ENCODE peak calls at places on chromosomes 2 and 18, in seven cellular contexts. L is CD8-positive, alpha-beta T cell; G is esophagus squamous epithelium; V is skeletal muscle cell; J is endodermal cell; T is fibroblast of mammary gland; S is choroid plexus epithelial cell. K is an unnamed sample.

GRCh38 chr2:199850718-199851498 is at the start of gene FTCDNL1:
- DNase-seq in G (no peak), L (peak; percentile 44), T (peak; percentile 42), S (peak; percentile 31), J (peak; percentile 85), V (no peak), K (peak; percentile 56)

GRCh38 chr2:230830428-230830827 is 34.3 kb upstream of the ITM2C start:
- DNase-seq in S (no peak), L (no peak), T (peak; percentile 55), G (no peak), V (no peak), J (no peak), K (peak; percentile 19)

GRCh38 chr2:133561045-133561852 is 7.0 kb downstream of the NCKAP5 start:
- DNase-seq in J (no peak), V (peak; percentile 43), G (no peak), S (peak; percentile 91), T (peak; percentile 61), L (no peak), K (peak; percentile 73)

GRCh38 chr18:23810396-23810795 is 121.1 kb downstream of the LAMA3 start:
- DNase-seq in T (no peak), V (no peak), J (no peak), S (no peak), L (peak; percentile 27), G (no peak), K (no peak)

GRCh38 chr2:168192839-168193616 is 54.4 kb downstream of the STK39 start:
- DNase-seq in V (no peak), L (no peak), S (peak; percentile 36), G (no peak), J (peak; percentile 54), T (no peak), K (peak; percentile 23)

GRCh38 chr2:163610817-163611556 is 124.8 kb downstream of the FIGN start:
- DNase-seq in S (no peak), T (peak; percentile 5), L (no peak), J (peak; percentile 75), G (no peak), V (no peak), K (no peak)

GRCh38 chr2:164913640-164914346 is 41.5 kb downstream of the SLC38A11 start:
- DNase-seq in S (peak; percentile 70), G (no peak), J (no peak), L (no peak), T (peak; percentile 33), V (no peak), K (peak; percentile 91)

GRCh38 chr2:3519255-3520190 is at the start of gene ADI1:
- DNase-seq in V (no peak), L (peak; percentile 65), S (peak; percentile 78), T (peak; percentile 63), G (peak; percentile 43), J (peak; percentile 94), K (peak; percentile 82)

GRCh38 chr2:208466133-208466919 is 59.7 kb downstream of the PTH2R start:
- DNase-seq in J (peak; percentile 85), T (peak; percentile 27), V (no peak), L (no peak), G (no peak), S (peak; percentile 42), K (peak; percentile 65)

GRCh38 chr2:6526093-6526824 is 339.4 kb downstream of the CMPK2 start:
- DNase-seq in L (no peak), G (no peak), T (no peak), S (peak; percentile 6), J (peak; percentile 75), V (no peak), K (peak; percentile 63)

GRCh38 chr2:152443771-152444170 is 108.8 kb downstream of the FMNL2 start:
- DNase-seq in G (no peak), J (no peak), L (no peak), S (peak; percentile 60), V (no peak), T (peak; percentile 89), K (no peak)

GRCh38 chr2:73920577-73921545 is 5.8 kb upstream of the DGUOK start:
- DNase-seq in J (peak; percentile 92), T (no peak), L (no peak), V (no peak), S (peak; percentile 26), G (no peak), K (peak; percentile 36)

GRCh38 chr2:187482796-187483195 is 34.7 kb upstream of the CALCRL start:
- DNase-seq in T (no peak), J (no peak), L (no peak), V (no peak), G (no peak), S (no peak), K (no peak)

GRCh38 chr2:200585730-200586643 is at the start of gene AOX1:
- DNase-seq in T (peak; percentile 78), G (no peak), L (no peak), J (peak; percentile 92), V (no peak), S (peak; percentile 47), K (peak; percentile 42)

GRCh38 chr18:62717059-62717849 is 1.9 kb downstream of the PHLPP1 start:
- DNase-seq in L (peak; percentile 16), V (peak; percentile 36), T (peak; percentile 77), J (peak; percentile 85), S (peak; percentile 53), G (no peak), K (peak; percentile 94)

GRCh38 chr18:23115683-23116096 is 19.6 kb upstream of the CABLES1 start:
- DNase-seq in G (no peak), T (peak; percentile 100), L (no peak), V (peak; percentile 88), S (peak; percentile 95), J (no peak), K (peak; percentile 94)

GRCh38 chr2:169714699-169715098 is 18.9 kb upstream of the KLHL23 start:
- DNase-seq in L (no peak), T (peak; percentile 10), J (no peak), S (no peak), G (no peak), V (no peak), K (no peak)

DNA sequence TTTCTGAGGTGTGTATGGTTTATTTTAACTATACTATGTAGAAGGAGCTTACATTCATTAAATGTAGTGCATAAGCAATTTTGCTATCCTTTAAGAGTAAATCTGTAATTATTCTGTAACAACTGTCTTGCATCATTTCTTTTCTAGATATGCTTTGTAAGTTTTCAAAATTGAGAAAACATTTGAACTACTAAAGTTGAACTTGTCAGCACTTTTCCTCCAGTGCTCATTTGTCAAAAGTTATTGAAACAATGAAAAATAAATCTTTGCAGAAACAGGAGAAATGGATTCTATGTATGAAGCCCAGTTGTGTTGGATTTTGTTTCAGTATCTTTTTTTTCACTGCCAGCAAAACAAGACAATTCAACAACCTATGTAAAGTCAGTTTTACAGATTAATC is 14.5 kb upstream of the ZNF385B start:
- DNase-seq in L (no peak), G (no peak), J (no peak), S (no peak), T (no peak), V (no peak), K (no peak)
- H3K4me3 ChIP-seq in L (no peak overlapping the region), G (no peak overlapping the region), J (no peak overlapping the region), S (no peak overlapping the region), T (no peak overlapping the region), V (no peak overlapping the region), K (no peak overlapping the region)

GRCh38 chr18:74456017-74456408 is 1.1 kb downstream of the DIPK1C start:
- DNase-seq in S (no peak), T (no peak), V (no peak), J (no peak), G (no peak), L (no peak), K (no peak)
- H3K4me3 ChIP-seq in S (no peak overlapping the region), T (no peak overlapping the region), V (no peak overlapping the region), J (peak overlapping the region; percentile 79), G (peak overlapping the region; percentile 42), L (peak overlapping the region; percentile 37), K (no peak overlapping the region)

DNA sequence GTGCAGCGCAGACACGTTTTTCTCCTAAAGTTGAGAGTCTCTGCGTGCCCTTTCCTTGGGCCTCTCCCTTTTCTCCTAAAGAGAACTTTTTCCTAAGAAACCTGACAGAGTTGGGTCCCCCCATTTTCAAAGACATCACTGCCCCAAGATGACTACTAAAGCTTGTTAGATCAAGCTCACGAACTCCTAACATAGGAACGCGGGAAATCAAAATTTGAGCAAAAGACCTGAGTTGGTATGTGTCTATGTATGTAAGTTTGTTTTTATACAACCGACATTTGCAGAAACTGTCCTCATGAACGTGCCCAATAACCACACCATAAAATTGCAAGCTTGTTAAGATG is 1.3 kb downstream of the HOXD13 start:
- DNase-seq in V (no peak), S (no peak), L (no peak), J (no peak), T (no peak), G (no peak), K (no peak)
- H3K4me3 ChIP-seq in V (no peak overlapping the region), S (no peak overlapping the region), L (no peak overlapping the region), J (no peak overlapping the region), T (no peak overlapping the region), G (no peak overlapping the region), K (no peak overlapping the region)

DNA sequence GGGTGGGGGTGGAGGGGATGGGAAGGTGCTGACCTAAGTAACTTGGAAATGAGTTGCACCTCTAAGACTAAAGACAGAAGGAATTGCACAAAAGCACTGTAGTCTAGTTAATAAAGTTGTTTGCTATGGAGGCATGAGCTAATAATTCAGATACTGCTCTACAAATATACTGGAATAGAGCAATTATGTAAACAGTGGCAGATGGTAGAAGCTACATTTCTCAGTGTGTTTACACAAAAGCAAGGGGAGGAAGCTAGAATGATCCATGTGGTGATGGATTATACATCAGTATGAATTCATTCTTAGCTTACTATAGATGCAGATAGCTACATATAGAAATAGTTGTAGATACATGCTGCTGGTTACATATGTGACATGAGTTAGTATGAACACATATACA is 27.6 kb upstream of the UBE2F start:
- DNase-seq in J (no peak), V (no peak), G (no peak), L (no peak), T (no peak), S (peak; percentile 16), K (no peak)
- H3K4me3 ChIP-seq in J (no peak overlapping the region), V (no peak overlapping the region), G (no peak overlapping the region), L (no peak overlapping the region), T (no peak overlapping the region), S (no peak overlapping the region), K (no peak overlapping the region)

GRCh38 chr2:136209540-136210264 is 91.8 kb upstream of the CXCR4 start:
- DNase-seq in G (no peak), V (no peak), S (no peak), J (no peak), L (no peak), T (no peak), K (no peak)
- H3K4me3 ChIP-seq in G (no peak overlapping the region), V (no peak overlapping the region), S (no peak overlapping the region), J (peak overlapping the region; percentile 62), L (no peak overlapping the region), T (no peak overlapping the region), K (no peak overlapping the region)

GRCh38 chr2:145257931-145258330 is 738.0 kb upstream of the ZEB2 start:
- DNase-seq in S (no peak), T (no peak), V (no peak), L (no peak), J (no peak), G (no peak), K (no peak)
- H3K4me3 ChIP-seq in S (no peak overlapping the region), T (no peak overlapping the region), V (no peak overlapping the region), L (no peak overlapping the region), J (no peak overlapping the region), G (no peak overlapping the region), K (no peak overlapping the region)

GRCh38 chr2:137963535-137964065 is 673 bp upstream of the HNMT start:
- DNase-seq in V (no peak), L (no peak), J (no peak), S (no peak), T (no peak), G (no peak), K (no peak)
- H3K4me3 ChIP-seq in V (peak overlapping the region; percentile 41), L (no peak overlapping the region), J (peak overlapping the region; percentile 78), S (peak overlapping the region; percentile 74), T (no peak overlapping the region), G (peak overlapping the region; percentile 50), K (no peak overlapping the region)

K was measured in epithelial cell of esophagus.